ENCODE peak calls at places on chromosome 19, in six cellular contexts. K is K562, A is GM12891, E is HepG2, V is H1, Q is GM12878. H is an unnamed sample.

GRCh38 chr19:29630661-29631060 is 24.6 kb downstream of the POP4 start:
- DNase-seq in V (no peak), A (no peak), K (no peak), E (no peak), Q (no peak), H (no peak)

GRCh38 chr19:6521718-6522646 is 8.8 kb upstream of the TNFSF9 start:
- DNase-seq in Q (peak), K (peak), V (no peak), E (no peak), A (no peak), H (peak)

GRCh38 chr19:29596080-29596479 is 10.0 kb upstream of the POP4 start:
- DNase-seq in E (no peak), A (no peak), Q (no peak), V (no peak), K (no peak), H (no peak)

GRCh38 chr19:48637948-48638830 is 1.0 kb upstream of the DBP start:
- DNase-seq in A (peak), E (peak), K (peak), Q (no peak), V (peak), H (peak)

GRCh38 chr19:489418-490196 is 6.7 kb upstream of the MADCAM1 start:
- DNase-seq in V (peak), K (no peak), E (peak), Q (no peak), A (no peak), H (peak)

GRCh38 chr19:13117772-13118423 is at the start of gene NACC1:
- DNase-seq in K (peak), V (peak), A (peak), Q (no peak), E (peak), H (peak)

GRCh38 chr19:28103916-28104315 is 1109.0 kb downstream of the UQCRFS1 start:
- DNase-seq in E (no peak), Q (no peak), K (no peak), V (no peak), A (no peak), H (no peak)

GRCh38 chr19:39138221-39139211 is 12.9 kb downstream of the PAK4 start:
- DNase-seq in Q (no peak), V (no peak), K (no peak), E (no peak), A (no peak), H (no peak)

GRCh38 chr19:23203841-23204344 is 46.3 kb downstream of the ZNF724 start:
- DNase-seq in E (no peak), V (no peak), A (no peak), K (no peak), Q (no peak), H (no peak)

GRCh38 chr19:1264801-1265610 is 4.1 kb upstream of the CIRBP start:
- DNase-seq in E (peak), A (no peak), Q (no peak), K (no peak), V (peak), H (no peak)

GRCh38 chr19:406121-406711 is 2.7 kb downstream of the C2CD4C start:
- DNase-seq in A (no peak), K (no peak), Q (no peak), E (no peak), V (peak), H (no peak)

GRCh38 chr19:52099497-52100138 is 4.1 kb upstream of the ZNF841 start:
- DNase-seq in Q (no peak), K (no peak), A (no peak), E (peak), V (no peak), H (no peak)

GRCh38 chr19:1039646-1040475 is at the start of gene ABCA7:
- DNase-seq in E (peak), V (peak), A (peak), K (peak), Q (peak), H (peak)

GRCh38 chr19:54558339-54558738 is 15.3 kb upstream of the LILRA2 start:
- DNase-seq in A (no peak), V (no peak), Q (no peak), K (no peak), E (no peak), H (no peak)

GRCh38 chr19:34232566-34233481 is 21.5 kb upstream of the GARRE1 start:
- DNase-seq in A (no peak), V (no peak), E (peak), K (no peak), Q (no peak), H (no peak)

DNA sequence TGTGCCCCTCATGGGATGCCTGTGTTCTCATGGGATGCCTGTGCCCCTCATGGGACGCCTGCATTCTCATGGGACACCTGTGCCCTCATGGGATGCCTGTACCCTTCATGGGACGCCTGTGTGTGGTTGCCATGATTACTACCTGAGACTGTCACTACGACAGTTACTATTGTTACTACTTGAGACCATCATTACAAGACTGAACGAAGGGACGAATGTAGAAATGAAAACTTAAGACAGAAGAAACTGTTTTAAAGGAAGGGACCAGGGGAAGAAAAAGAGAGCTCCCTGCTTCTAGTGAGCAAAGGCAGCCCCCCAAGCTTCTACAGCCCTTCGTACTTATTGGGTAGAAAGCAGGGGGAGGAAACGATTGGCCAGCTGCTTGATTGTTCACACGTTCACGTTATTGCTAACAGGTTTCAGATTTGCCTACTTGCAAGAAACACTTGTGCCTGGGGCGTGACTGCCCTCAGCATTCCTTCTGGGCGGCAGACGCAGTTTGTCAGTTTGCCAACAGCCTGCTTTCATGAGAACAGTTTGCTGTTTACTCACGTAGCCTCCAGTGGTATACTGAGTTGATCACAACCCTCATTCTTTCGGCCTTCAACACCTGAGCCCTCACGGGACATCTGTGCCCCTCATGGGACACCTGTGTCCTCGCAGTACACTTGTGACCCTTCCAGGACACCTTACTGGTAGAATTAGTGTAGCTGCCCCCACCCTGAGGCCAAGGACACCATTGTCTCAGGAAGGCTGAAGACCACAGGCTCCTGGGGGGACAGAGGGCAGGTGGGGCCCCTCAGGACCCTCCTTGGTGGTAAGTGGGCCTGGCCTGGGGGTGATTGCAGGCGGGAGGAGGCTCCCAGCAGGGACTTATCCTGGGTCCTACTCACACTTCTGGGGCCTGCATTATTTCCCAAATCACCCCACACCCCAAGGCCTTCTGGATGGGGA is 2.5 kb upstream of the S1PR4 start:
- DNase-seq in Q (peak), V (no peak), K (no peak), E (no peak), A (no peak), H (no peak)
- TF ChIP-seq POLR2A in Q (peak), V (no peak), K (no peak), E (no peak), A (no peak), H (no peak)

DNA sequence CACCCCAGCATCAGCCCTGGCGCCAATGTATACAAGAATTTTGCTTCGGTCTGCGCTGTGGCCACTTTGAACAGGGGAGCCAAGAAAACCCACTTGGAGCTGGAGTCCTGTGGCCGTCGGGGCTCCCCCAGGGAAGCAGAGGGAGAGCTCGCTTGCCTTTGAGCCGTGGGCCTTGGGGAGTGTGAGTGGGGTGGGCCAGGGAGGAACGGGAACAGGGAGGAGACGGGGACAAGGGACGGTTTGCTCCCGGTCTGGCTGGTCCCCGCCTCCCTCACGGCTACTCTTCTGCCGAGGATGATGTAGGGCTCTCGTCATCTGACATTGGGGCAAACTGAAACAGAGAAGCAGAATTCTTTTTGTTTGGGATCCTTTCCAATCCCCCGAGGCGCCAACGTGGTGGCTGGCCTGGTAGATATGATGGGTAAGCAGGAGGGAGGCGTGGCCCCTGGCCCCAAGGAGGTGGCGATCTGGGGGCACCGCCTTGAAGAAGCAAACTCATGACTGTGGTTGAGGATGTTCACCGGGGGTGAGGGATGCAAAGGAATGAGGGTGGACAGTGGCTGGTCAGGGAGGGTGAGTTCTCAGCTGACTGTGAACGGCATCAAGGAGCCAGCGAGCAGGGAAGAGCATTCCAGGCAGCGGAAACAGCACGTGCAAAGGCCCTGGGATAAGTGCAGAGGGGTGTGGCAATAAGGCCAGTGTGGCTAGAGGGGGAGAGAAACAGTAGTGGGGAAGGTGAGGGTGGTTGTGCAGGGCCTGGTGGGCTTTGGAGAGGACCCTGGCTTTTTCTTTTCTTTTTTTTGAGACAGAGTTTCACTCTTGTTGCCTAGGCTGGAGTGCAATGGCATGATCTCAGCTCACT is 10.9 kb upstream of the SPC24 start:
- DNase-seq in K (no peak), V (no peak), A (no peak), E (no peak), Q (no peak), H (no peak)
- TF ChIP-seq TAF1 in K (no peak), V (no peak), A (no peak), E (no peak), Q (no peak), H (no peak)

GRCh38 chr19:11152318-11153062 is 3.1 kb downstream of the SPC24 start:
- DNase-seq in V (no peak), K (no peak), A (no peak), Q (no peak), E (no peak), H (no peak)
- TF ChIP-seq POLR2AphosphoS5 in V (no peak), K (no peak), A (no peak), Q (no peak), E (no peak), H (no peak)

DNA sequence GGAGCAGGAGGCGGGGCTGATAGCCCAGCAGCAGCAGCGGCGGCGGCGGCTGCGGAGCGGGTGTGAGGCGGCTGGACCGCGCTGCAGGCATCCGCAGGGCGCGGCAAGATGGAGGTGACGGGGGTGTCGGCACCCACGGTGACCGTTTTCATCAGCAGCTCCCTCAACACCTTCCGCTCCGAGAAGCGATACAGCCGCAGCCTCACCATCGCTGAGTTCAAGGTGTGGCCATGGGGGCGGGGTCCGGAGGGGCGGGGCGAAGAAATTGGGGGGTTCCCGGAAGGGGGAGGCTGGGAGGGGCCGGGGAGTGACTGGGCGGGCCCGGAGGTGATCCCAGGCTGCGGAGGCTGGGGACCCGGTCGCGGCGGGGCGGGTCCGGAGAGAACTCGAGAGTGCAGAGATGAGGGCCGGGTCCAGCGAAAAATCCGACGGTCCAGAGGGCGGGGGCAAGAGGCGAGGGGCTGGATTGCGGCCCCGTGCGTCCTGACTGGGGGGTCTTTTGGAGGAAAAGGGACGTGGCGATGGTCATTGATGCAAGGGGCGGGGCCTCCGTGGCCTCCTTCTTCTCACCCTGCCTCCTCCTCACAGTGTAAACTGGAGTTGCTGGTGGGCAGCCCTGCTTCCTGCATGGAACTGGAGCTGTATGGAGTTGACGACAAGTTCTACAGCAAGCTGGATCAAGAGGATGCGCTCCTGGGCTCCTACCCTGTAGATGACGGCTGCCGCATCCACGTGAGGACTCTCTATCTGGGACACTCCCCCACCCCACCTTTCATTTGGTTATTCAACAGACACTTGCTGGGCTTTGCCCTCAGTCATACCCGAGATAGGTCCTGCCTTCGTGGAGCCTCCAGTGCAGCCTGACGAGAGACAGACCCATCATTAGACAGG is at the start of gene TBCB:
- DNase-seq in V (no peak), Q (no peak), K (peak), E (peak), A (peak), H (peak)
- TF ChIP-seq POLR2A in V (peak), Q (peak), K (peak), E (peak), A (peak), H (peak)

GRCh38 chr19:9175326-9175725 is 3.5 kb upstream of the OR7D2 start:
- DNase-seq in E (no peak), Q (no peak), A (no peak), V (no peak), K (no peak), H (no peak)

DNA sequence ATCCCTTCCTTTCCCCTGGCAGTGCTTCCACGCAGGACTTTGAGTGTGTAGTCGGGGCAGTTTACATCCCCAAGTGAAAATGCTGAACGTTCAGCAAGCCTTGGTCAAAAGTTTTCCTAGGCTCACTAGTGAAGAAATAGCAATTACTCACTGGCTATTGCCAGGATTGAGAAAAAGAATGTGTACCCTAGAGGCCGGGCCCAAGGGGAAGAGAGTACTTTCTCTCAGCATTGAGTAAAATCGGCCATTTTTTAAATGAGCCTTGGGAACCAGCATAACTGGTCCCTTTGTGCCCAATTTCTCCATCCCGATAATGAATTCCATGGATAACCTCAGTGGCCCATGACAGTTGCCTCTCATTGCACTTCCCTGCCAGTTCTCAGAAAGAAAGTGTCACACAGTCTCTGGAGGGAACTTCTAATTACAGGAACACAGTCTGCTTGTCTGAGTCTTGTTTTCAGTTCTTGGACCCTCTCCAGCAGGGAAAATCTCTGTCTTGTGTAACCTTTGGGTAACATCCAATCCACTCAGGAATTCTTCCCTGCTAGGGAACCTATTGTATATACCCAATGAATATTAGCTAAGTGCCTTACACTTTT is 7.3 kb upstream of the OR7D2 start:
- DNase-seq in V (no peak), Q (no peak), K (no peak), A (no peak), E (no peak), H (no peak)
- TF ChIP-seq TAF1 in V (no peak), Q (no peak), K (no peak), A (no peak), E (no peak), H (no peak)

GRCh38 chr19:14440049-14440448 is 6.9 kb downstream of the PKN1 start:
- DNase-seq in V (no peak), K (peak), A (peak), Q (peak), E (no peak), H (peak)
- TF ChIP-seq POLR2AphosphoS5 in V (no peak), K (peak), A (peak), Q (peak), E (no peak), H (peak)

GRCh38 chr19:35764432-35765315 is 6.7 kb downstream of the PROSER3 start:
- DNase-seq in E (no peak), K (no peak), V (no peak), Q (no peak), A (no peak), H (no peak)
- TF ChIP-seq POLR2A in E (no peak), K (no peak), V (no peak), Q (no peak), A (no peak), H (no peak)

DNA sequence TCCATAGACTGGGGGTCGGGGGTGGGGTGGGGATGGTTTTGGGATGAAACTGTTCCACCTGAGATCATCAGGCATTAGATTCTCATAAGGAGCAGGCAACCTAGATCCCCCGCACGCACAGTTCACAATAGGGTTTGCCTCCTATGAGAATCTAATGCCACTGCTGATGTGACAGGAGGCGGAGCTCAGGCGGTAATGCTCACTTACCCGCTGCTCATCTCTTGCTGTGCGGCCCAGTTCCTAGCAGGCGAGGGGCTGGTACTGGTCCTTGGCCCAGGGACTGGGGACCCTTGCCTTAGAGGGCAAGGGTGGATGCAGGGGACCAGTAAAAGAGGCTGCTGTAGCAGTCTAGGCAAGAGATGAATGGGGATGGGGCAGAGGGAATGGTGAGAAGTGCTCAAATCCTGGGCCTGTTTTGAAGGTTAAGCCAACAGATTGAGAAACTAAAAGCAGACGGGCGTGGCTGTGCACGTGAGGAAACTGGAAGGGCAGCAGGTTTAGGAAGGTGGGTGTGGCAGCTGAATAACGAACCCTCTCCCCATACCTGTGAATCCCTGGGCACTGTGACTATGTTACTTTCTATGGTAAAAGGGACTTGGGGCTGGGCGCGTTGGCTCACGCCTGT is 1.5 kb upstream of the ERICH4 start:
- DNase-seq in E (no peak), K (no peak), Q (no peak), V (no peak), A (no peak), H (no peak)
- TF ChIP-seq TAF1 in E (no peak), K (no peak), Q (no peak), V (no peak), A (no peak), H (no peak)

H was measured in GM12892.